ENCODE peak calls at places on chromosomes 4 and X, in six cellular contexts. Q, T, E, B, F and G are unnamed samples.

GRCh38 chr4:13481569-13481968 is 2.6 kb downstream of the RAB28 start:
- DNase-seq in Q (no peak), T (peak), E (peak), B (no peak), F (peak), G (peak)

GRCh38 chrX:651922-652775 is 21.6 kb downstream of the SHOX start:
- DNase-seq in F (no peak), Q (no peak), T (no peak), B (no peak), E (no peak), G (no peak)

GRCh38 chr4:85925071-85925470 is 434.8 kb downstream of the MAPK10 start:
- DNase-seq in E (no peak), F (no peak), T (no peak), Q (no peak), B (no peak), G (no peak)

GRCh38 chr4:3879681-3880594 is 113.8 kb downstream of the ADRA2C start:
- DNase-seq in F (no peak), T (no peak), E (no peak), B (no peak), Q (no peak), G (no peak)

GRCh38 chrX:41758391-41758790 is 34.4 kb downstream of the GPR82 start:
- DNase-seq in Q (no peak), E (no peak), B (no peak), F (no peak), T (no peak), G (peak)

GRCh38 chr4:148540622-148541326 is 98.6 kb upstream of the NR3C2 start:
- DNase-seq in Q (no peak), T (no peak), F (no peak), E (no peak), B (no peak), G (no peak)

GRCh38 chr4:13844740-13845139 is 217.2 kb upstream of the BOD1L1 start:
- DNase-seq in Q (no peak), F (peak), T (no peak), E (no peak), B (no peak), G (peak)

GRCh38 chr4:98110929-98111328 is 32.3 kb downstream of the STPG2 start:
- DNase-seq in T (no peak), F (no peak), E (no peak), B (no peak), Q (no peak), G (no peak)

GRCh38 chrX:56726609-56727008 is 2.4 kb upstream of the NBDY start:
- DNase-seq in E (peak), Q (peak), T (peak), F (peak), B (peak), G (peak)

GRCh38 chr4:38523524-38524448 is 140.2 kb upstream of the KLF3 start:
- DNase-seq in Q (no peak), B (peak), F (no peak), T (no peak), E (no peak), G (no peak)

GRCh38 chr4:94595880-94596483 is 144.2 kb downstream of the PDLIM5 start:
- DNase-seq in B (peak), Q (peak), F (peak), T (peak), E (peak), G (peak)

GRCh38 chr4:84166486-84166885 is 332.6 kb downstream of the NKX6-1 start:
- DNase-seq in T (no peak), B (no peak), E (no peak), F (no peak), Q (no peak), G (no peak)

GRCh38 chr4:31228068-31228467 is 507.9 kb downstream of the PCDH7 start:
- DNase-seq in Q (no peak), T (no peak), F (no peak), E (no peak), B (no peak), G (no peak)

GRCh38 chr4:118318931-118319330 is 33.9 kb downstream of the PRSS12 start:
- DNase-seq in B (no peak), F (no peak), T (no peak), Q (no peak), E (no peak), G (no peak)

GRCh38 chr4:73613130-73613529 is 7.1 kb downstream of the RASSF6 start:
- DNase-seq in E (no peak), T (no peak), F (no peak), Q (no peak), B (no peak), G (no peak)

GRCh38 chr4:186669159-186669720 is 54.4 kb downstream of the FAT1 start:
- DNase-seq in Q (no peak), E (peak), B (peak), F (peak), T (peak), G (peak)

GRCh38 chrX:29478336-29479069 is 736.9 kb upstream of the MAGEB2 start:
- DNase-seq in Q (peak), E (peak), F (peak), B (peak), T (peak), G (peak)